ENCODE peak calls at places on chromosomes 6 and 20, in five cellular contexts. P is EL, J is cardiac muscle cell, X is glutamatergic neuron, K is mesendoderm. L is an unnamed sample.

GRCh38 chr6:71852951-71853350 is 33.4 kb upstream of the RIMS1 start:
- DNase-seq in K (peak; percentile 23), J (no peak), X (no peak), P (no peak), L (no peak)

GRCh38 chr20:32737371-32738223 is 5.7 kb downstream of the COMMD7 start:
- DNase-seq in X (no peak), J (peak; percentile 71), P (peak; percentile 81), K (no peak), L (peak; percentile 25)

GRCh38 chr6:125123468-125124249 is 29.9 kb upstream of the TPD52L1 start:
- DNase-seq in P (no peak), J (peak; percentile 34), X (no peak), K (no peak), L (no peak)

GRCh38 chr6:55886185-55886836 is 10.9 kb upstream of the BMP5 start:
- DNase-seq in J (peak; percentile 35), X (no peak), P (peak; percentile 25), K (no peak), L (no peak)

GRCh38 chr6:112990971-112991370 is 643.8 kb downstream of the RFPL4B start:
- DNase-seq in J (no peak), X (no peak), P (peak; percentile 53), K (peak; percentile 7), L (no peak)

GRCh38 chr6:159931112-159931511 is 37.8 kb upstream of the IGF2R start:
- DNase-seq in K (no peak), P (no peak), J (no peak), X (no peak), L (no peak)

GRCh38 chr6:167200806-167201205 is 43.0 kb upstream of the GPR31 start:
- DNase-seq in X (no peak), K (no peak), P (no peak), J (no peak), L (no peak)

GRCh38 chr20:58020656-58021454 is 207.6 kb downstream of the ANKRD60 start:
- DNase-seq in X (no peak), K (no peak), P (no peak), J (no peak), L (no peak)

GRCh38 chr20:43975096-43975768 is 60.6 kb downstream of the TOX2 start:
- DNase-seq in P (peak; percentile 87), X (no peak), J (peak; percentile 78), K (peak; percentile 25), L (no peak)

GRCh38 chr20:42191140-42191860 is 573.1 kb upstream of the CHD6 start:
- DNase-seq in K (peak; percentile 63), X (peak; percentile 19), J (no peak), P (no peak), L (no peak)

GRCh38 chr6:582370-582769 is 74.5 kb downstream of the HUS1B start:
- DNase-seq in K (peak; percentile 85), P (peak; percentile 30), X (peak; percentile 38), J (no peak), L (no peak)

GRCh38 chr6:9126845-9127560 is 691.7 kb upstream of the SLC35B3 start:
- DNase-seq in X (no peak), K (no peak), J (peak; percentile 69), P (peak; percentile 96), L (no peak)

GRCh38 chr20:35238746-35239145 is 12.3 kb downstream of the MMP24 start:
- DNase-seq in P (no peak), X (no peak), K (no peak), J (no peak), L (no peak)

GRCh38 chr6:101534386-101534785 is 140.9 kb downstream of the GRIK2 start:
- DNase-seq in P (peak; percentile 59), J (no peak), K (no peak), X (no peak), L (no peak)

GRCh38 chr6:722077-722524 is 29.2 kb upstream of the EXOC2 start:
- DNase-seq in J (peak; percentile 88), X (peak; percentile 87), P (peak; percentile 83), K (peak; percentile 73), L (peak; percentile 11)

GRCh38 chr6:45577836-45578504 is 200.2 kb upstream of the SUPT3H start:
- DNase-seq in J (peak; percentile 34), K (no peak), X (no peak), P (no peak), L (no peak)

GRCh38 chr6:40719671-40720374 is 132.7 kb upstream of the LRFN2 start:
- DNase-seq in K (peak; percentile 72), P (peak; percentile 66), J (peak; percentile 60), X (no peak), L (no peak)

GRCh38 chr20:47358672-47359532 is 2.4 kb upstream of the ZMYND8 start:
- DNase-seq in P (peak; percentile 95), J (peak; percentile 97), X (peak; percentile 49), K (peak; percentile 98), L (peak; percentile 7)

GRCh38 chr6:22940571-22941290 is 371.4 kb downstream of the HDGFL1 start:
- DNase-seq in P (peak; percentile 13), J (no peak), X (no peak), K (no peak), L (no peak)

GRCh38 chr6:21423106-21423854 is 170.3 kb upstream of the SOX4 start:
- DNase-seq in K (no peak), X (no peak), J (no peak), P (no peak), L (no peak)

GRCh38 chr20:23078994-23079364 is 7.1 kb downstream of the CD93 start:
- DNase-seq in X (peak; percentile 79), P (no peak), J (no peak), K (peak; percentile 34), L (no peak)

GRCh38 chr20:32201977-32202363 is 5.6 kb downstream of the PLAGL2 start:
- DNase-seq in X (no peak), P (peak; percentile 18), J (peak; percentile 58), K (no peak), L (no peak)

GRCh38 chr6:167469655-167470054 is 144.8 kb downstream of the TTLL2 start:
- DNase-seq in K (no peak), X (no peak), P (no peak), J (no peak), L (no peak)

GRCh38 chr20:46545077-46545826 is 5.2 kb downstream of the OCSTAMP start:
- DNase-seq in X (no peak), K (no peak), P (no peak), J (peak; percentile 59), L (no peak)

GRCh38 chr6:28940294-28940858 is 16.6 kb upstream of the TRIM27 start:
- DNase-seq in P (peak; percentile 64), J (no peak), X (peak; percentile 34), K (peak; percentile 94), L (peak; percentile 17)

GRCh38 chr6:37289931-37290330 is 32.0 kb upstream of the TMEM217 start:
- DNase-seq in X (no peak), P (no peak), J (no peak), K (peak; percentile 27), L (peak; percentile 2)

GRCh38 chr20:24950836-24951525 is 1.9 kb downstream of the CST7 start:
- DNase-seq in J (no peak), K (no peak), X (no peak), P (no peak), L (no peak)

GRCh38 chr20:54633374-54633773 is 158.0 kb downstream of the DOK5 start:
- DNase-seq in J (no peak), K (no peak), P (no peak), X (no peak), L (no peak)

GRCh38 chr6:19210849-19211590 is 626.1 kb upstream of the ID4 start:
- DNase-seq in X (peak; percentile 67), P (peak; percentile 3), J (peak; percentile 1), K (peak; percentile 62), L (no peak)

L was measured in T-cell.